ENCODE peak calls at places on chromosomes 5 and 9, in five cellular contexts. One of them, this sample, is unnamed. For H3K9me3, the result is how much of the 10 kb centered on the place peaks cover.

GRCh38 chr5:149049371-149049781 is 13.5 kb downstream of the SH3TC2 start:
- DNase-seq in GM23248: no peak
- DNase-seq in HCT116: no peak
- DNase-seq in hepatocyte: no peak
- DNase-seq in neural progenitor cell: no peak
- DNase-seq in this sample: peak

GRCh38 chr9:129237804-129238203 is 59.7 kb upstream of the IER5L start:
- DNase-seq in GM23248: no peak
- DNase-seq in HCT116: no peak
- DNase-seq in hepatocyte: no peak
- DNase-seq in neural progenitor cell: no peak
- DNase-seq in this sample: no peak

GRCh38 chr5:143717400-143717799 is 94.6 kb upstream of the HMHB1 start:
- DNase-seq in GM23248: peak
- DNase-seq in HCT116: no peak
- DNase-seq in hepatocyte: peak
- DNase-seq in neural progenitor cell: no peak
- DNase-seq in this sample: no peak

GRCh38 chr5:160926428-160926827 is 74.4 kb upstream of the ATP10B start:
- DNase-seq in GM23248: no peak
- DNase-seq in HCT116: no peak
- DNase-seq in hepatocyte: no peak
- DNase-seq in neural progenitor cell: no peak
- DNase-seq in this sample: no peak

GRCh38 chr9:91253488-91253887 is 108.2 kb downstream of the AUH start:
- DNase-seq in GM23248: no peak
- DNase-seq in HCT116: peak
- DNase-seq in hepatocyte: no peak
- DNase-seq in neural progenitor cell: no peak
- DNase-seq in this sample: no peak

GRCh38 chr9:4335631-4336030 is 35.8 kb upstream of the GLIS3 start:
- DNase-seq in GM23248: no peak
- DNase-seq in HCT116: no peak
- DNase-seq in hepatocyte: no peak
- DNase-seq in neural progenitor cell: no peak
- DNase-seq in this sample: no peak

GRCh38 chr9:100397867-100398266 is 29.1 kb upstream of the MSANTD3 start:
- DNase-seq in GM23248: no peak
- DNase-seq in HCT116: no peak
- DNase-seq in hepatocyte: no peak
- DNase-seq in neural progenitor cell: no peak
- DNase-seq in this sample: no peak

GRCh38 chr5:166907314-166907713 is 1384.1 kb upstream of the WWC1 start:
- DNase-seq in GM23248: peak
- DNase-seq in HCT116: no peak
- DNase-seq in hepatocyte: no peak
- DNase-seq in neural progenitor cell: no peak
- DNase-seq in this sample: peak

GRCh38 chr5:80204808-80205614 is 50.8 kb downstream of the SERINC5 start:
- DNase-seq in GM23248: no peak
- DNase-seq in HCT116: no peak
- DNase-seq in hepatocyte: peak
- DNase-seq in neural progenitor cell: peak
- DNase-seq in this sample: no peak

GRCh38 chr9:130934702-130935659 is 4.1 kb downstream of the FIBCD1 start:
- DNase-seq in GM23248: no peak
- DNase-seq in HCT116: no peak
- DNase-seq in hepatocyte: no peak
- DNase-seq in neural progenitor cell: no peak
- DNase-seq in this sample: no peak

GRCh38 chr5:13611604-13612003 is 332.9 kb downstream of the DNAH5 start:
- DNase-seq in GM23248: no peak
- DNase-seq in HCT116: no peak
- DNase-seq in hepatocyte: no peak
- DNase-seq in neural progenitor cell: no peak
- DNase-seq in this sample: no peak

GRCh38 chr9:87853843-87854242 is 28.8 kb upstream of the SPATA31E1 start:
- DNase-seq in GM23248: no peak
- DNase-seq in HCT116: no peak
- DNase-seq in hepatocyte: no peak
- DNase-seq in neural progenitor cell: peak
- DNase-seq in this sample: no peak

GRCh38 chr5:6686501-6686900 is 26.7 kb upstream of the TENT4A start:
- DNase-seq in GM23248: no peak
- DNase-seq in HCT116: no peak
- DNase-seq in hepatocyte: no peak
- DNase-seq in neural progenitor cell: no peak
- DNase-seq in this sample: no peak

GRCh38 chr9:25472681-25473080 is 205.6 kb downstream of the TUSC1 start:
- DNase-seq in GM23248: no peak
- DNase-seq in HCT116: no peak
- DNase-seq in hepatocyte: no peak
- DNase-seq in neural progenitor cell: no peak
- DNase-seq in this sample: no peak

GRCh38 chr5:5145651-5146529 is 5.8 kb downstream of the ADAMTS16 start:
- DNase-seq in GM23248: peak
- DNase-seq in HCT116: peak
- DNase-seq in hepatocyte: no peak
- DNase-seq in neural progenitor cell: no peak
- DNase-seq in this sample: peak

GRCh38 chr5:132260714-132261615 is 3.5 kb downstream of the PDLIM4 start:
- DNase-seq in GM23248: peak
- DNase-seq in HCT116: peak
- DNase-seq in hepatocyte: peak
- DNase-seq in neural progenitor cell: no peak
- DNase-seq in this sample: peak

GRCh38 chr5:61599370-61600140 is 267.5 kb downstream of the ZSWIM6 start:
- DNase-seq in GM23248: peak
- DNase-seq in HCT116: no peak
- DNase-seq in hepatocyte: peak
- DNase-seq in neural progenitor cell: no peak
- DNase-seq in this sample: peak

GRCh38 chr9:5762421-5762820 is 70.5 kb downstream of the ERMP1 start:
- DNase-seq in GM23248: peak
- DNase-seq in HCT116: no peak
- DNase-seq in hepatocyte: no peak
- DNase-seq in neural progenitor cell: no peak
- DNase-seq in this sample: peak

GRCh38 chr9:88915916-88916315 is 75.4 kb upstream of the S1PR3 start:
- DNase-seq in GM23248: no peak
- DNase-seq in HCT116: no peak
- DNase-seq in hepatocyte: no peak
- DNase-seq in neural progenitor cell: no peak
- DNase-seq in this sample: no peak

GRCh38 chr5:95081500-95082355 is 203.2 kb downstream of the MCTP1 start:
- DNase-seq in GM23248: peak
- DNase-seq in HCT116: no peak
- DNase-seq in hepatocyte: peak
- DNase-seq in neural progenitor cell: peak
- DNase-seq in this sample: peak

GRCh38 chr5:132303589-132303988 is 9.4 kb downstream of the SLC22A4 start:
- DNase-seq in GM23248: no peak
- DNase-seq in HCT116: no peak
- DNase-seq in hepatocyte: no peak
- DNase-seq in neural progenitor cell: no peak
- DNase-seq in this sample: no peak

GRCh38 chr5:139262414-139263139 is 31.0 kb upstream of the MATR3 start:
- DNase-seq in GM23248: peak
- DNase-seq in HCT116: peak
- DNase-seq in hepatocyte: peak
- DNase-seq in neural progenitor cell: peak
- DNase-seq in this sample: peak

GRCh38 chr9:93303258-93303771 is 119.4 kb downstream of the WNK2 start:
- DNase-seq in GM23248: no peak
- DNase-seq in HCT116: no peak
- DNase-seq in hepatocyte: no peak
- DNase-seq in neural progenitor cell: no peak
- DNase-seq in this sample: no peak

GRCh38 chr5:111680737-111681413 is 76.1 kb downstream of the NREP start:
- DNase-seq in GM23248: peak
- DNase-seq in HCT116: peak
- DNase-seq in hepatocyte: peak
- DNase-seq in neural progenitor cell: no peak
- DNase-seq in this sample: peak

GRCh38 chr9:87195306-87195705 is 248.0 kb upstream of the GAS1 start:
- DNase-seq in GM23248: peak
- DNase-seq in HCT116: no peak
- DNase-seq in hepatocyte: no peak
- DNase-seq in neural progenitor cell: no peak
- DNase-seq in this sample: no peak

GRCh38 chr9:127388037-127388855 is 8.7 kb upstream of the SLC2A8 start:
- DNase-seq in GM23248: peak
- DNase-seq in HCT116: peak
- DNase-seq in hepatocyte: peak
- DNase-seq in neural progenitor cell: no peak
- DNase-seq in this sample: peak

GRCh38 chr5:142600092-142600491 is 85.8 kb downstream of the FGF1 start:
- DNase-seq in GM23248: no peak
- DNase-seq in HCT116: no peak
- DNase-seq in hepatocyte: no peak
- DNase-seq in neural progenitor cell: no peak
- DNase-seq in this sample: no peak

GRCh38 chr9:95316794-95317118 is 753 bp downstream of the FANCC start:
- DNase-seq in GM23248: peak
- DNase-seq in HCT116: peak
- DNase-seq in hepatocyte: peak
- DNase-seq in neural progenitor cell: peak
- DNase-seq in this sample: peak

GRCh38 chr9:4738866-4739586 is 2.0 kb downstream of the AK3 start:
- DNase-seq in GM23248: peak
- DNase-seq in HCT116: no peak
- DNase-seq in hepatocyte: peak
- DNase-seq in neural progenitor cell: no peak
- DNase-seq in this sample: no peak

GRCh38 chr5:143547342-143547741 is 143.9 kb upstream of the NR3C1 start:
- DNase-seq in GM23248: no peak
- DNase-seq in HCT116: no peak
- DNase-seq in hepatocyte: no peak
- DNase-seq in neural progenitor cell: no peak
- DNase-seq in this sample: no peak

GRCh38 chr9:79026311-79026710 is 545.5 kb upstream of the TLE4 start:
- DNase-seq in GM23248: peak
- DNase-seq in HCT116: no peak
- DNase-seq in hepatocyte: no peak
- DNase-seq in neural progenitor cell: no peak
- DNase-seq in this sample: no peak

GRCh38 chr5:172897691-172898512 is 61.3 kb upstream of the RPL26L1 start:
- DNase-seq in GM23248: peak
- DNase-seq in HCT116: no peak
- DNase-seq in hepatocyte: peak
- DNase-seq in neural progenitor cell: peak
- DNase-seq in this sample: peak

GRCh38 chr5:62773460-62773859 is 194.8 kb downstream of the LRRC70 start:
- DNase-seq in GM23248: no peak
- DNase-seq in HCT116: no peak
- DNase-seq in hepatocyte: no peak
- DNase-seq in neural progenitor cell: no peak
- DNase-seq in this sample: no peak

GRCh38 chr5:62767650-62768049 is 189.0 kb downstream of the LRRC70 start:
- DNase-seq in GM23248: no peak
- DNase-seq in HCT116: no peak
- DNase-seq in hepatocyte: no peak
- DNase-seq in neural progenitor cell: no peak
- DNase-seq in this sample: no peak

GRCh38 chr5:62771331-62771730 is 192.7 kb downstream of the LRRC70 start:
- DNase-seq in GM23248: no peak
- DNase-seq in HCT116: no peak
- DNase-seq in hepatocyte: no peak
- DNase-seq in neural progenitor cell: no peak
- DNase-seq in this sample: no peak
- TF ChIP-seq EZH2phosphoT487 in GM23248: no peak
- TF ChIP-seq EZH2phosphoT487 in HCT116: no peak
- TF ChIP-seq EZH2phosphoT487 in hepatocyte: no peak
- TF ChIP-seq EZH2phosphoT487 in neural progenitor cell: no peak
- TF ChIP-seq EZH2phosphoT487 in this sample: no peak

GRCh38 chr9:2791246-2791645 is 52.6 kb downstream of the PUM3 start:
- DNase-seq in GM23248: no peak
- DNase-seq in HCT116: no peak
- DNase-seq in hepatocyte: no peak
- DNase-seq in neural progenitor cell: no peak
- DNase-seq in this sample: no peak
- H3K9me3 ChIP-seq in GM23248: under half
- H3K9me3 ChIP-seq in HCT116: under half
- H3K9me3 ChIP-seq in hepatocyte: under half
- H3K9me3 ChIP-seq in neural progenitor cell: under half
- H3K9me3 ChIP-seq in this sample: under half

GRCh38 chr9:137358126-137358525 is 56.1 kb upstream of the NRARP start:
- DNase-seq in GM23248: no peak
- DNase-seq in HCT116: no peak
- DNase-seq in hepatocyte: no peak
- DNase-seq in neural progenitor cell: no peak
- DNase-seq in this sample: no peak
- H3K4me2 ChIP-seq in GM23248: no peak
- H3K4me2 ChIP-seq in HCT116: no peak
- H3K4me2 ChIP-seq in hepatocyte: no peak
- H3K4me2 ChIP-seq in neural progenitor cell: no peak
- H3K4me2 ChIP-seq in this sample: no peak

DNA sequence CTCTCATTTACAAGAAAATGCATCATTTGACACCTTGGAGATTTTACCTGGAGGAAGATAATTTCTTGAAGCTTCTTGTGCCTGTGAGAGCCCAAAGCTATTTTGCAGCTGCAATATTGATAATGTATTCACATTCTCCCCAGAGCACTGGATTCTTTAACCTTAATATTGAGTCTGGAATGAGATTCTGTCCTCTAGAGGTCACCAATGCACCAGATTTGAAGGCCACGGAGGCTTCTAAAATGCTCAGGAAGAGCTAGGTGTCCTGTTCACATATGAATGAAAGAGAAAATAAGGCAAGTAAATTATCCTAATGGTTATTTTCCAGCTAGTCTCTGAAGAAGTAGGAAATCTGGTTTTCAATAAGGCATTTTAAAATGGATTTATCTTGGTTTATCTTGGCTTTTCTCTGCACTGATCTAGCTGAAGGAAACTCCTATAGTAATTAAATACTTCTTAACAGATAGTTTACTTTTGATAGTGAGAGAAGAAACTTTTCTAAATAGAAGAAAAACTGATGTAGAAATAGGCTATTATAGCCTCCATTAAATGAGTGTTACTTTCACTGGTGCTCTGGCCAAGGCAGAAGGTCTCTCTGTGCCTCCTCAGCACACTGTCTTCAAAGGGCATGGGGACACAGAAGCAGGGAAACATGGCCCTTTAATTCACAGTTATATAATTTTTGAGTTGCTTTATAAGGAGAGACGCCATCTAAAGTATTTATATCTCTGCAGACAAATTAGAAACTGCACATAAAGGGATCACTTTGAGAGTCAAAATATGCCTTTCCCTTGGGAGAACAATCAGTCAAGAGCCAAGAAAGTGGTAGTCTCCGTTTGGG is 297.0 kb upstream of the ACTBL2 start:
- DNase-seq in GM23248: peak
- DNase-seq in HCT116: peak
- DNase-seq in hepatocyte: peak
- DNase-seq in neural progenitor cell: peak
- DNase-seq in this sample: peak
- TF ChIP-seq EZH2phosphoT487 in GM23248: no peak
- TF ChIP-seq EZH2phosphoT487 in HCT116: no peak
- TF ChIP-seq EZH2phosphoT487 in hepatocyte: no peak
- TF ChIP-seq EZH2phosphoT487 in neural progenitor cell: no peak
- TF ChIP-seq EZH2phosphoT487 in this sample: no peak